ENCODE peak calls at places on chromosomes 3 and 15, in eight cellular contexts. Y is ovary, X is IMR-90, V is transverse colon, S is body of pancreas, F is sigmoid colon, J is uterus, O is breast epithelium. M is an unnamed sample. For H3K4me1, the result is how much of the 10 kb centered on the place peaks cover.

GRCh38 chr3:81998139-81998755 is 236.8 kb upstream of the GBE1 start:
- DNase-seq in S (peak), O (no peak), J (no peak), X (peak), F (no peak), Y (no peak), V (no peak), M (no peak)

GRCh38 chr3:159796744-159797143 is 191.9 kb upstream of the IL12A start:
- DNase-seq in Y (no peak), J (no peak), S (no peak), O (no peak), X (peak), V (no peak), F (no peak), M (no peak)

GRCh38 chr15:70470556-70471191 is 292.7 kb downstream of the UACA start:
- DNase-seq in V (no peak), S (no peak), O (no peak), J (no peak), F (no peak), Y (no peak), X (no peak), M (no peak)

GRCh38 chr3:29686889-29687592 is 406.2 kb downstream of the RBMS3 start:
- DNase-seq in F (no peak), V (no peak), Y (no peak), J (no peak), S (no peak), X (peak), O (no peak), M (no peak)

GRCh38 chr3:102069211-102069662 is 219.9 kb downstream of the NFKBIZ start:
- DNase-seq in V (no peak), S (no peak), J (peak), O (no peak), F (no peak), X (peak), Y (no peak), M (no peak)

GRCh38 chr3:87233805-87234204 is 6.7 kb downstream of the CHMP2B start:
- DNase-seq in F (no peak), Y (no peak), V (no peak), J (no peak), S (no peak), X (no peak), O (no peak), M (no peak)

GRCh38 chr15:73991260-73991659 is 835 bp downstream of the STOML1 start:
- DNase-seq in O (no peak), J (peak), F (peak), Y (peak), S (peak), V (peak), X (no peak), M (no peak)

GRCh38 chr15:68154923-68155559 is 50.1 kb downstream of the CALML4 start:
- DNase-seq in X (peak), Y (no peak), O (no peak), F (no peak), S (peak), V (peak), J (peak), M (no peak)

GRCh38 chr3:36763850-36764703 is at the start of gene DCLK3:
- DNase-seq in J (no peak), V (no peak), Y (no peak), O (no peak), F (no peak), X (no peak), S (peak), M (no peak)

GRCh38 chr3:127074900-127075360 is 92.0 kb downstream of the PLXNA1 start:
- DNase-seq in V (no peak), S (peak), J (no peak), Y (no peak), X (peak), O (no peak), F (peak), M (no peak)

GRCh38 chr15:51224428-51224827 is 114.0 kb downstream of the CYP19A1 start:
- DNase-seq in O (no peak), J (no peak), X (peak), F (no peak), Y (no peak), V (no peak), S (no peak), M (no peak)

GRCh38 chr3:162492446-162493081 is 996.0 kb downstream of the OTOL1 start:
- DNase-seq in O (no peak), F (no peak), S (no peak), J (no peak), X (peak), V (no peak), Y (no peak), M (no peak)

GRCh38 chr15:63915209-63915887 is 81.6 kb upstream of the HERC1 start:
- DNase-seq in Y (no peak), V (no peak), F (no peak), O (no peak), X (no peak), J (no peak), S (no peak), M (no peak)

GRCh38 chr3:71035314-71035713 is 548.2 kb downstream of the FOXP1 start:
- DNase-seq in J (no peak), S (no peak), Y (no peak), F (no peak), O (no peak), X (peak), V (peak), M (no peak)

GRCh38 chr3:5191555-5192304 is 4.2 kb downstream of the EDEM1 start:
- DNase-seq in Y (no peak), S (no peak), F (no peak), J (no peak), V (no peak), X (no peak), O (no peak), M (no peak)

GRCh38 chr3:171049831-171050444 is 23.4 kb upstream of the SLC2A2 start:
- DNase-seq in V (peak), J (no peak), X (peak), O (no peak), S (peak), F (no peak), Y (peak), M (no peak)

GRCh38 chr3:52090620-52091468 is 34.5 kb upstream of the DUSP7 start:
- DNase-seq in V (no peak), X (no peak), Y (no peak), O (no peak), F (peak), S (no peak), J (no peak), M (no peak)

GRCh38 chr3:148240351-148240750 is 457.4 kb upstream of the AGTR1 start:
- DNase-seq in Y (no peak), J (no peak), F (no peak), O (no peak), X (no peak), S (no peak), V (no peak), M (no peak)

GRCh38 chr3:116946376-116946775 is 236.8 kb downstream of the TUSC7 start:
- DNase-seq in X (no peak), S (no peak), V (no peak), Y (no peak), O (no peak), J (no peak), F (no peak), M (no peak)

GRCh38 chr3:141127344-141128125 is 76.4 kb downstream of the SPSB4 start:
- DNase-seq in Y (peak), J (no peak), X (no peak), V (no peak), O (no peak), S (peak), F (no peak), M (peak)

DNA sequence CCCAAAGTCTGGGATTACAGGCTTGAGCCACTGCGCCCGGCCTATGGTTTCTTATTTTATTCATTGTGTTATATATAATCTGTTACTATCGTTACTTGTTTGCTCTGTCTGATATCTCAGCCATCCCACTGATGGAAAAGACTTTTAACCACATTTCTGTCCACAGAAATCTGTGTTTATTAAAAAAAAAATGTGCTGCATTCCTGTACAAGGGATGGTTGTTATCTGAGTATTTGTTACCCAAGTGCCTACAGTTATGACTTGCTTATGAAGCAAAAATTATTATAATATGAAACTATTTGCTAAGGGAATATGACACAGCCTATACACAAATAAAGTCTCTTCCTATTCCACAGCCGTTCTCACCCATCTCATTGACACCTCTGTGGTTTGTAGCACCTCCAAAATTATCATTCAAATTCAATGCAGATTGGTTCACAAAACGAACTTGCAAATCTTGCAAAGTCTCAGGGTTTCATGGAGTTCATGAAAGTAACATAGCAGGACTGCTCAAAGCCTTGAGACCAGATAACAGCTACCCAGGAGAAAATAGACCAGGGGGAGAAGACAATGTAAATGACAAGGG is 47.4 kb upstream of the UBE2E1 start:
- DNase-seq in V (no peak), O (no peak), F (no peak), X (peak), J (no peak), Y (no peak), S (no peak), M (no peak)
- H3K4me1 ChIP-seq in V (under half), O (under half), F (under half), X (under half), J (under half), Y (under half), S (under half), M (under half)

GRCh38 chr3:47824541-47825473 is 21.9 kb downstream of the DHX30 start:
- DNase-seq in F (peak), S (peak), J (peak), V (peak), Y (peak), O (peak), X (peak), M (no peak)
- TF ChIP-seq POLR2A in F (no peak), S (peak), J (no peak), V (peak), Y (peak), O (no peak), X (peak), M (no peak)

GRCh38 chr3:16119887-16120286 is 54.6 kb upstream of the GALNT15 start:
- DNase-seq in V (no peak), X (no peak), F (no peak), Y (no peak), S (no peak), J (no peak), O (no peak), M (no peak)
- H3K4me3 ChIP-seq in V (no peak), X (no peak), F (no peak), Y (no peak), S (no peak), J (no peak), O (no peak), M (no peak)

GRCh38 chr15:31227235-31227634 is 99.4 kb upstream of the KLF13 start:
- DNase-seq in S (no peak), O (no peak), J (no peak), V (no peak), Y (no peak), X (no peak), F (no peak), M (no peak)

GRCh38 chr15:31226011-31226410 is 100.6 kb upstream of the KLF13 start:
- DNase-seq in O (no peak), S (no peak), V (no peak), Y (no peak), X (no peak), J (no peak), F (no peak), M (no peak)

GRCh38 chr15:31230630-31231485 is 95.8 kb upstream of the KLF13 start:
- DNase-seq in V (peak), X (no peak), O (no peak), F (no peak), S (no peak), Y (no peak), J (no peak), M (no peak)

GRCh38 chr15:31227954-31228542 is 98.6 kb upstream of the KLF13 start:
- DNase-seq in J (no peak), Y (no peak), S (no peak), V (no peak), O (no peak), X (no peak), F (no peak), M (no peak)

GRCh38 chr15:31228980-31229826 is 97.4 kb upstream of the KLF13 start:
- DNase-seq in X (no peak), S (peak), V (peak), J (no peak), F (no peak), Y (no peak), O (no peak), M (no peak)
- H3K4me1 ChIP-seq in X (under half), S (under half), V (under half), J (under half), F (under half), Y (under half), O (under half), M (under half)